ENCODE peak calls at places on chromosomes 7 and 10, in eight cellular contexts. M, S, F, Z, Q, G, E and J are unnamed samples.

GRCh38 chr7:21064698-21065648 is 278.3 kb upstream of the SP8 start:
- DNase-seq in Q (no peak), E (no peak), M (no peak), F (no peak), Z (no peak), G (no peak), S (peak), J (no peak)

GRCh38 chr10:30765022-30765610 is 135.6 kb upstream of the LYZL2 start:
- DNase-seq in Q (no peak), S (no peak), F (peak), E (no peak), Z (no peak), M (no peak), G (no peak), J (no peak)

GRCh38 chr7:33841658-33842057 is 63.7 kb upstream of the BMPER start:
- DNase-seq in E (no peak), F (peak), Z (peak), M (no peak), Q (no peak), G (peak), S (peak), J (no peak)

GRCh38 chr7:144011458-144012230 is 11.5 kb downstream of the OR6B1 start:
- DNase-seq in M (no peak), Q (no peak), G (no peak), S (no peak), F (peak), E (no peak), Z (no peak), J (no peak)

GRCh38 chr7:140003913-140004382 is 58.8 kb downstream of the PARP12 start:
- DNase-seq in M (peak), Z (no peak), E (no peak), S (peak), F (peak), Q (no peak), G (no peak), J (no peak)

GRCh38 chr10:70198696-70199466 is 28.6 kb upstream of the SAR1A start:
- DNase-seq in M (no peak), Z (no peak), F (no peak), E (no peak), G (no peak), S (no peak), Q (no peak), J (no peak)

GRCh38 chr10:17216217-17216900 is 11.7 kb upstream of the VIM start:
- DNase-seq in M (peak), Z (no peak), S (peak), Q (no peak), G (no peak), F (peak), E (no peak), J (no peak)

GRCh38 chr10:19638173-19638872 is 177.9 kb upstream of the PLXDC2 start:
- DNase-seq in G (no peak), Q (peak), E (no peak), M (peak), S (peak), Z (no peak), F (peak), J (no peak)

GRCh38 chr10:89404648-89405047 is 9.7 kb upstream of the IFIT5 start:
- DNase-seq in G (no peak), M (no peak), Z (no peak), S (no peak), E (no peak), Q (no peak), F (no peak), J (no peak)

GRCh38 chr7:157014635-157015555 is 4.4 kb upstream of the MNX1 start:
- DNase-seq in E (no peak), S (no peak), Q (no peak), G (no peak), M (no peak), F (no peak), Z (no peak), J (no peak)

GRCh38 chr7:111096997-111097396 is 6.1 kb downstream of the LRRN3 start:
- DNase-seq in Z (no peak), S (no peak), E (no peak), Q (no peak), M (no peak), F (no peak), G (no peak), J (no peak)
- TF ChIP-seq CTCF in Z (no peak), S (no peak), E (no peak), Q (no peak), M (no peak), F (no peak), G (no peak), J (no peak)

DNA sequence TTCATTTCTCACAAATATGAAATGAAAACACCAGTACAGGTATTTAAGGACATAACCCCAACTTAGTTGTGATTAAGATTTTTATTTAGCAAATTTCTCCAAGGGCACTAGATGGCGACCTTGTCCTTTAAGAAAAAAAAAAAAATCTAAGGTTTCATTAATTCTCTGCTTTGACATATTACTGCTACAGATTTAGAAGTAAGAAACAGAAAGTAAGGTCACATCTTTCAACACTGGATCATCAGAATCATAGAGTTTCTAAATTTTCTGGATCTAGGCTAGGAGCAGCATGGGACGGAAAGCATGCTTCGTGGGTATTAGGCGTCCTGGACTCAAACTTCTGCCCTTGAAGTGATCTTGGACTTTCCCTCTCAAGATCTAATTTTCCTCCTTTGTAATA is 85.5 kb upstream of the PRKG1 start:
- DNase-seq in F (peak), M (no peak), Z (no peak), Q (no peak), G (no peak), E (no peak), S (peak), J (no peak)
- TF ChIP-seq CTCF in F (peak), M (peak), Z (peak), Q (peak), G (peak), E (no peak), S (peak), J (peak)

DNA sequence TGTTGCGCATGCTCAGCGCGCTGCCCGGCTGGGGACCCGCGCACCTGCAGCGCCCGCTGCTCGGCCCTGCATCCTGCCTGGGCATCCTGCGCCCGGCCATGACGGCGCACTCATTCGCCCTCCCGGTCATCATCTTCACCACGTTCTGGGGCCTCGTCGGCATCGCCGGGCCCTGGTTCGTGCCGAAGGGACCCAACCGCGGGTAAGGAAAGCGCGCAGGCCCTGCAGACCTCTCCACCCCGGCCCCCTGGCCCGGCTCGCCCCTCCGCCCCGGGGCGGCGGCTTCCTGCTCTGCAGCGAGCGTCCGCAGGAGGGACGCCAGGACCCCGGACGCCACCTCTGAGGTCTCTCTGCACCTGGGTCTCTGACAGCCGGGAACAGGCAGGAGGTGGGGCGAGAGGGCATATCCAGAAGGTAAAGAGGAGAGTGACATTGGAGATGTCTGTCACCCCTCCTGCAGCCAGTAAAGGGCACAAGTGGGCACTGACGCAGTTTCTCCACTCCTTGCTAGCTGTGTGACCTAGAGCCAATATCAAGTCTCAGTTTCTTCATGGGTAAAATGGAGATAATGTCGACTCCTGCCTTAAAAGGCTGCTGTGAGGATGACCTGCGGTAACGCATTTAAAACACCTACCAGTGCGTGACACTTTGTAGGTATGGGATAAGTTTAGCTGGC is at the start of gene ATP6V0E2:
- DNase-seq in M (no peak), G (no peak), F (no peak), Z (no peak), S (no peak), Q (no peak), E (no peak), J (no peak)
- TF ChIP-seq CTCF in M (no peak), G (no peak), F (no peak), Z (no peak), S (no peak), Q (no peak), E (no peak), J (no peak)

GRCh38 chr7:44244282-44244681 is 43.5 kb downstream of the YKT6 start:
- DNase-seq in M (no peak), F (no peak), E (no peak), Q (no peak), G (no peak), S (no peak), Z (no peak), J (no peak)
- TF ChIP-seq CTCF in M (peak), F (peak), E (no peak), Q (peak), G (peak), S (peak), Z (peak), J (peak)

GRCh38 chr10:60576130-60577069 is 186.7 kb upstream of the ANK3 start:
- DNase-seq in M (no peak), Z (no peak), G (no peak), F (no peak), E (no peak), Q (no peak), S (no peak), J (no peak)
- TF ChIP-seq CTCF in M (no peak), Z (no peak), G (no peak), F (no peak), E (no peak), Q (no peak), S (no peak), J (no peak)

GRCh38 chr10:22259280-22259679 is 41.5 kb upstream of the EBLN1 start:
- DNase-seq in G (no peak), E (no peak), M (no peak), Z (no peak), Q (no peak), S (no peak), F (peak), J (no peak)
- TF ChIP-seq CTCF in G (no peak), E (no peak), M (no peak), Z (no peak), Q (no peak), S (no peak), F (no peak), J (peak)

DNA sequence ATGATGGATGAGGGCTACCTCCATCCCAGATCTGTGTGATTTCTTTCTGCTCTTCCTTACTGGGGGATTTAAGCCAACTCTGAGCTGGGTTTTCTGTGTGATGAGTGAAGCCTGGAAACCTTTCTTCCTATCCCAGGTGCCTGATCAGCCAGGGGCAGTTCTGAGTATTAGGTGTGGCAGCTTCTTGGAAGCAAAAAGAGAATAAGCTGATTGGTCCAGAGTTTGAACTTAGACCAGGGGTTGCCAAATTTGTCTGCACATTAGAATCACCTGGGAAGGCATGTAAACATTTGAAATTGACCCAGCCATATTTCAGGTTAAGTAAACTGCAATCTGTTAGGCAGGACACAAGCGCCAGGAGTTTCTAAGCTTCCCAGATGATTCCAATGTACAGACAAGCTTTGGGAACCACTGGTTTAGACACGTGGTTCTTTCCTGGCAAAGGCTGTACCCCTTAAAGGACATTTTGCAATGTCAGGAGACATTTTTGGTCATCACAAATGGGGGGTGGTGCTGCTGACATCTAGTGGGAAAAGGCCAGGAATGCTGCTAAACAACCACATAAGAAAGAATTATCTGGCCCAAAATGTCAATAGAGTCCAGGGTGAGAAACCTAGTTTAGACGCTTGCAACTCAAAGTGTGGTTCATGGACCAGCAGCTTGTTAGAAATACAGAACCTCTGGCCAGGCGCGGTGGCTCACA is 160.5 kb upstream of the GHITM start:
- DNase-seq in Q (no peak), S (no peak), M (no peak), G (no peak), Z (no peak), E (no peak), F (no peak), J (no peak)
- TF ChIP-seq CTCF in Q (no peak), S (no peak), M (no peak), G (no peak), Z (no peak), E (no peak), F (no peak), J (no peak)

GRCh38 chr7:27180431-27181175 is 4.4 kb downstream of the HOXA11 start:
- DNase-seq in E (peak), S (no peak), Q (no peak), Z (peak), F (no peak), M (no peak), G (no peak), J (no peak)
- TF ChIP-seq CTCF in E (no peak), S (no peak), Q (no peak), Z (no peak), F (no peak), M (no peak), G (no peak), J (no peak)

GRCh38 chr10:77158666-77159065 is 478.9 kb downstream of the KCNMA1 start:
- DNase-seq in M (no peak), F (no peak), Q (no peak), Z (no peak), S (no peak), G (no peak), E (no peak), J (no peak)

GRCh38 chr10:77152256-77152655 is 485.4 kb downstream of the KCNMA1 start:
- DNase-seq in F (no peak), Q (no peak), M (no peak), E (no peak), G (no peak), S (no peak), Z (no peak), J (no peak)

GRCh38 chr10:77157248-77158019 is 480.2 kb downstream of the KCNMA1 start:
- DNase-seq in Q (no peak), M (peak), Z (no peak), E (no peak), F (no peak), S (no peak), G (no peak), J (no peak)

GRCh38 chr10:77159538-77160110 is 478.0 kb downstream of the KCNMA1 start:
- DNase-seq in M (peak), G (no peak), S (no peak), Z (no peak), E (no peak), F (peak), Q (no peak), J (no peak)

GRCh38 chr10:77156406-77156879 is 481.2 kb downstream of the KCNMA1 start:
- DNase-seq in S (peak), G (no peak), Z (no peak), M (peak), Q (no peak), E (no peak), F (peak), J (no peak)
- TF ChIP-seq CTCF in S (no peak), G (no peak), Z (no peak), M (no peak), Q (no peak), E (no peak), F (no peak), J (no peak)

GRCh38 chr10:49382826-49383225 is 13.1 kb downstream of the DRGX start:
- DNase-seq in G (no peak), M (no peak), Q (no peak), S (no peak), F (no peak), E (peak), Z (no peak), J (peak)

GRCh38 chr10:49382226-49382625 is 13.7 kb downstream of the DRGX start:
- DNase-seq in F (no peak), Q (no peak), Z (no peak), M (no peak), G (no peak), E (peak), S (no peak), J (peak)

GRCh38 chr10:49381111-49381900 is 14.6 kb downstream of the DRGX start:
- DNase-seq in E (no peak), S (no peak), G (no peak), Q (no peak), M (no peak), F (no peak), Z (no peak), J (peak)

GRCh38 chr10:49377256-49377655 is 18.6 kb downstream of the DRGX start:
- DNase-seq in M (no peak), E (no peak), Q (no peak), Z (no peak), F (no peak), G (no peak), S (no peak), J (peak)

DNA sequence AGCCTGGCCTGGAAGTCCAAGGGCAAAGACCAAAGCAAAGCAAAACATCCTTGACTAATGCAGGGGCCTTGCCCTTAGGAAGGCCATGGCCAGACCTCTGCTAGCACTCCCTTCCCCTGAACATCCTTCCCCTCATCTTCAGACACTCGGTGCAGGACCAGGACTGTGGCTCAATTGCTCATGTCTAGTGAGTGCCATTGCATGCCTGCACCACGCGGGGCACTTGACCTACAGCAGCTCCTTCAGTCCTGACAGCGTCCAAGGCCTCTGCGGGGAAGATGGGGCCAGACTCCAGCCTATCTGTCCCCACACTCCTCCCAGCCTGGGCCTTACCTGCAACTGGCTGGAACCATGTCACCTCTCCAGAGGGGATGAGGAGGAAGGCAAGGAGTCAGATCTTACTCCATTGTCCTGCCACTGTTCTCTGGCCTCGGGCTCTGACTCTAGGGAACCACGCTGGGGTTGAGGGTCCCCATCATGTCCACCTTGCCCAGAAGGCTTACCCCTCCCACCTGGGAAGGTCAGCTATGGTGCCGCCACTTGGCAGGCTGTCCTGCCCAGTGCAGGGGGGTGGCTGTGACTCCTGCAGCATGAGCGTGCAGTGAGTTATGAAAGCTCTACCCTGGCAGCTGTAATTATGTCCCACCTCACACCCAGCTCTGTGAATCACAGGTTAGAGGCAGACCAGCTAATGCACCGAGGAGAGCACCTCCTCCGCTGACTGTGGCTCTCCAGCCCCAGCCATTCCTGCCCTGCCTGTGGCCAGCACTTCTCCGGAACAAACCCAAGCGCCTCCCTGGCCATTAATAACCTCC is 16.1 kb downstream of the DRGX start:
- DNase-seq in Z (no peak), S (no peak), G (no peak), Q (no peak), E (no peak), F (no peak), M (no peak), J (peak)
- TF ChIP-seq CTCF in Z (no peak), S (peak), G (no peak), Q (no peak), E (no peak), F (peak), M (peak), J (no peak)